ENCODE peak calls at places on chromosomes 1 and 21, in four cellular contexts. A is NCI-H1105, B is Right ventricle myocardium superior, F is GM06990. D is an unnamed sample.

GRCh38 chr1:2523191-2523890 is 3.1 kb downstream of the PANK4 start:
- DNase-seq in A (no peak), B (no peak), F (no peak), D (no peak)

GRCh38 chr1:44632511-44633072 is 41.7 kb downstream of the TMEM53 start:
- DNase-seq in B (no peak), F (no peak), A (no peak), D (no peak)

GRCh38 chr21:34617753-34618339 is 2.9 kb upstream of the RCAN1 start:
- DNase-seq in B (no peak), A (no peak), F (no peak), D (no peak)

GRCh38 chr1:168372307-168372706 is 91.6 kb downstream of the TBX19 start:
- DNase-seq in F (no peak), A (no peak), B (no peak), D (no peak)

GRCh38 chr1:168469690-168470089 is 74.1 kb downstream of the XCL2 start:
- DNase-seq in B (peak), F (no peak), A (no peak), D (peak)

GRCh38 chr1:235954306-235955283 is 87.9 kb upstream of the LYST start:
- DNase-seq in B (peak), A (no peak), F (peak), D (peak)

GRCh38 chr21:14114251-14114650 is 96.5 kb downstream of the LIPI start:
- DNase-seq in A (peak), B (no peak), F (no peak), D (no peak)

GRCh38 chr1:55310517-55310927 is 95.4 kb upstream of the USP24 start:
- DNase-seq in A (no peak), F (no peak), B (no peak), D (no peak)